ENCODE peak calls at places on chromosomes 12 and 14, in four cellular contexts. One of them, this sample, is unnamed.

GRCh38 chr14:74065746-74066575 is 18.3 kb downstream of the ALDH6A1 start:
- DNase-seq in suprapubic skin: no peak
- DNase-seq in COR-L47: no peak
- DNase-seq in occipital lobe: no peak
- DNase-seq in this sample: no peak

GRCh38 chr12:124397807-124398577 is 103.1 kb downstream of the RFLNA start:
- DNase-seq in COR-L47: peak
- DNase-seq in occipital lobe: no peak
- DNase-seq in suprapubic skin: no peak
- DNase-seq in this sample: peak

GRCh38 chr12:90999518-90999917 is 5.3 kb downstream of the EPYC start:
- DNase-seq in suprapubic skin: no peak
- DNase-seq in COR-L47: no peak
- DNase-seq in occipital lobe: no peak
- DNase-seq in this sample: no peak

GRCh38 chr12:109277899-109278762 is 31.0 kb downstream of the FOXN4 start:
- DNase-seq in COR-L47: peak
- DNase-seq in suprapubic skin: no peak
- DNase-seq in occipital lobe: no peak
- DNase-seq in this sample: no peak

GRCh38 chr14:101066826-101067508 is 163.4 kb upstream of the RTL1 start:
- DNase-seq in occipital lobe: no peak
- DNase-seq in COR-L47: no peak
- DNase-seq in suprapubic skin: peak
- DNase-seq in this sample: no peak

GRCh38 chr12:68868043-68868790 is 60.2 kb downstream of the MDM2 start:
- DNase-seq in COR-L47: no peak
- DNase-seq in suprapubic skin: no peak
- DNase-seq in occipital lobe: no peak
- DNase-seq in this sample: no peak

GRCh38 chr14:38111046-38111445 is 96.7 kb upstream of the SSTR1 start:
- DNase-seq in occipital lobe: no peak
- DNase-seq in COR-L47: no peak
- DNase-seq in suprapubic skin: no peak
- DNase-seq in this sample: no peak

GRCh38 chr14:33210304-33210703 is 271.6 kb downstream of the NPAS3 start:
- DNase-seq in COR-L47: no peak
- DNase-seq in suprapubic skin: no peak
- DNase-seq in occipital lobe: no peak
- DNase-seq in this sample: no peak

GRCh38 chr12:11797317-11797913 is 147.9 kb downstream of the ETV6 start:
- DNase-seq in occipital lobe: no peak
- DNase-seq in suprapubic skin: no peak
- DNase-seq in COR-L47: no peak
- DNase-seq in this sample: no peak

GRCh38 chr14:105201928-105202513 is 20.9 kb upstream of the NUDT14 start:
- DNase-seq in COR-L47: no peak
- DNase-seq in occipital lobe: no peak
- DNase-seq in suprapubic skin: no peak
- DNase-seq in this sample: no peak

GRCh38 chr12:116559330-116560080 is at the start of gene MAP1LC3B2:
- DNase-seq in COR-L47: no peak
- DNase-seq in occipital lobe: peak
- DNase-seq in suprapubic skin: peak
- DNase-seq in this sample: peak

GRCh38 chr14:61749867-61750266 is 12.4 kb upstream of the SNAPC1 start:
- DNase-seq in COR-L47: no peak
- DNase-seq in occipital lobe: no peak
- DNase-seq in suprapubic skin: no peak
- DNase-seq in this sample: peak

GRCh38 chr14:75430526-75430925 is 2.7 kb downstream of the JDP2 start:
- DNase-seq in COR-L47: no peak
- DNase-seq in suprapubic skin: no peak
- DNase-seq in occipital lobe: no peak
- DNase-seq in this sample: no peak

GRCh38 chr12:111932241-111932640 is 80.7 kb downstream of the TMEM116 start:
- DNase-seq in occipital lobe: no peak
- DNase-seq in COR-L47: no peak
- DNase-seq in suprapubic skin: no peak
- DNase-seq in this sample: no peak

GRCh38 chr12:53676715-53677611 is 1.1 kb upstream of the ATP5MC2 start:
- DNase-seq in occipital lobe: no peak
- DNase-seq in COR-L47: no peak
- DNase-seq in suprapubic skin: peak
- DNase-seq in this sample: no peak

GRCh38 chr14:102264355-102264754 is 40.6 kb downstream of the MOK start:
- DNase-seq in occipital lobe: no peak
- DNase-seq in suprapubic skin: no peak
- DNase-seq in COR-L47: no peak
- DNase-seq in this sample: no peak

GRCh38 chr14:91892918-91893527 is 25.7 kb upstream of the TC2N start:
- DNase-seq in suprapubic skin: no peak
- DNase-seq in COR-L47: no peak
- DNase-seq in occipital lobe: no peak
- DNase-seq in this sample: peak

GRCh38 chr12:102486153-102486552 is 5.8 kb upstream of the IGF1 start:
- DNase-seq in occipital lobe: no peak
- DNase-seq in COR-L47: no peak
- DNase-seq in suprapubic skin: no peak
- DNase-seq in this sample: no peak

GRCh38 chr12:80837342-80837978 is 100.3 kb downstream of the LIN7A start:
- DNase-seq in occipital lobe: no peak
- DNase-seq in suprapubic skin: no peak
- DNase-seq in COR-L47: peak
- DNase-seq in this sample: peak

This sample was measured in Calu3.